ENCODE peak calls at places on chromosomes 1 and 21, in five cellular contexts. S is uterus, Z is colonic mucosa, U is stomach, T is left lung. I is an unnamed sample.

GRCh38 chr1:222606757-222607156 is 11.1 kb upstream of the MIA3 start:
- DNase-seq in S (no peak), Z (no peak), U (no peak), T (no peak), I (no peak)

GRCh38 chr1:45299981-45300668 is 26.6 kb upstream of the HPDL start:
- DNase-seq in S (peak; percentile 58), Z (peak; percentile 33), U (peak; percentile 43), T (no peak), I (no peak)

GRCh38 chr1:87814573-87814972 is 485.9 kb downstream of the LMO4 start:
- DNase-seq in S (no peak), Z (no peak), U (no peak), T (no peak), I (no peak)

GRCh38 chr1:170864784-170865538 is 70.4 kb upstream of the MROH9 start:
- DNase-seq in S (no peak), Z (no peak), U (no peak), T (no peak), I (no peak)

GRCh38 chr1:229024528-229025119 is 246.3 kb upstream of the RAB4A start:
- DNase-seq in S (peak; percentile 66), Z (peak; percentile 26), U (peak; percentile 56), T (peak; percentile 82), I (peak; percentile 33)

GRCh38 chr1:231776006-231776707 is 149.6 kb downstream of the DISC1 start:
- DNase-seq in S (no peak), Z (no peak), U (no peak), T (no peak), I (no peak)

GRCh38 chr1:96492236-96492635 is 229.3 kb upstream of the PTBP2 start:
- DNase-seq in S (no peak), Z (no peak), U (no peak), T (no peak), I (no peak)

GRCh38 chr1:201766117-201766863 is 62.7 kb upstream of the IPO9 start:
- DNase-seq in S (peak; percentile 77), Z (no peak), U (no peak), T (no peak), I (peak; percentile 30)

GRCh38 chr1:240194120-240194519 is 102.4 kb downstream of the FMN2 start:
- DNase-seq in S (peak; percentile 72), Z (no peak), U (no peak), T (no peak), I (no peak)

GRCh38 chr1:30047576-30047975 is 675.8 kb downstream of the MATN1 start:
- DNase-seq in S (no peak), Z (no peak), U (peak; percentile 3), T (no peak), I (no peak)

GRCh38 chr1:109928591-109929111 is 18.0 kb downstream of the CSF1 start:
- DNase-seq in S (peak; percentile 75), Z (peak; percentile 23), U (peak; percentile 58), T (no peak), I (peak; percentile 77)

GRCh38 chr1:25355841-25356395 is 17.8 kb downstream of the TMEM50A start:
- DNase-seq in S (no peak), Z (no peak), U (no peak), T (no peak), I (no peak)

GRCh38 chr1:234864116-234864515 is 254.1 kb upstream of the IRF2BP2 start:
- DNase-seq in S (no peak), Z (no peak), U (no peak), T (peak; percentile 15), I (no peak)

GRCh38 chr1:22143065-22143514 is at the start of gene WNT4:
- DNase-seq in S (no peak), Z (no peak), U (peak; percentile 61), T (peak; percentile 46), I (no peak)

DNA sequence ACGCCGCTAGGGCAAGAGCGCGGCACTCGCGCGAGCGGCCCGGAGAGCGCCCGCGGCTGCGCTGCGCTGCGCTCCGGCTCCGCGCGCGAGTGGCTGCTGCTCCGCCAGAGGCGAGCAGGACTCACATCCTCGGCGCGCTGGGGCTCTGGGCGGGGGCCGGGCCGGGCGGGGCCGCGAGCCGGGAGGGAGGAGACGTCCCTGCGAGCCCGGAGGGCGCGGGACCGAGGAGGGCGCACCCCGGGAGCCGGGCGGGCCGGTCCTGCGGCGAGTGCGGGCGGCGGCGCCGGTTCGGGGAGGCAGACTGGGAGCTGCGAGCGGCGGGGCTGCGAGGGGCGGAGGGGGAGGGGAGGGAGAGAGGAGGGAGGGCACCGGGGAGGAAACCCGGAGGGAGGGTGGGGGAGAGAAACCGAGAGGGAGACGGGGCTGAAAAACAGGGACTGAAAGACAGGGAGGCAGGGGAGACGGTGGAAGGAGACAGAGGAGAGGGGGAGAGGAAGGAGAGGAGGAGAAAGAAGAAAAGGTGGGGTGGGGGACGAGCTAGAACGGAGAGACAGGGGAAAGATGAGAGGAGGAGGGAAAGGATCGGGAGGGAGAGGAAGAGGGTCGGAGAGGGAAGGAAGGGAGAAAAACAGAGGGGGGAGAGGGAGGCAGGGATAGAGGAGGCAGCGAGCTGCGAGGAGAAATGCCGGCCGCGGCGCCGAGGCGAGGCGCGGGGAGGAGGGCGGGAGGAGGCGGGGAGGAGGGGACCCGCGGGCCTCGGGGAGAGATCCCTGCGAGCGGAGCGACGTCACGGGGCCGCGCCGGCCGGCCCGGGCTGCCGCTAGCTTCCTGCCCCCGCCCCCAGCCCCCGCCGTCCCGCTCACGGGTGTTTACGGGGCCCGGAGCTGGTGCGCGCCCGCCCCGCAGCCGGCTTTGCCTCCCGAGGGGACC is at the start of gene CAMK2N1:
- DNase-seq in S (peak; percentile 75), Z (peak; percentile 82), U (peak; percentile 64), T (peak; percentile 40), I (peak; percentile 83)
- H3K27ac ChIP-seq in S (peak within 1 kb of the TSS; percentile 89), Z (peak within 1 kb of the TSS; percentile 92), U (peak within 1 kb of the TSS; percentile 76), T (peak within 1 kb of the TSS; percentile 26), I (peak within 1 kb of the TSS; percentile 87)

GRCh38 chr1:98991127-98992003 is 13.3 kb downstream of the PLPPR5 start:
- DNase-seq in S (no peak), Z (no peak), U (no peak), T (no peak), I (no peak)
- TF ChIP-seq CTCF in S (no peak), Z (peak; percentile 14), U (no peak), T (no peak), I (no peak)

GRCh38 chr21:45006536-45007079 is 66.8 kb downstream of the SLX9 start:
- DNase-seq in S (no peak), Z (no peak), U (no peak), T (no peak), I (no peak)
- H3K27ac ChIP-seq in S (no peak overlapping the region), Z (no peak overlapping the region), U (no peak overlapping the region), T (no peak overlapping the region), I (no peak overlapping the region)

GRCh38 chr1:37556712-37557196 is at the start of gene DNALI1:
- DNase-seq in S (peak; percentile 89), Z (peak; percentile 85), U (peak; percentile 93), T (peak; percentile 88), I (peak; percentile 82)
- TF ChIP-seq CTCF in S (no peak), Z (no peak), U (no peak), T (no peak), I (no peak)

GRCh38 chr1:203450016-203450415 is 25.6 kb upstream of the PRELP start:
- DNase-seq in S (no peak), Z (no peak), U (no peak), T (no peak), I (no peak)

GRCh38 chr1:203453016-203453415 is 22.6 kb upstream of the PRELP start:
- DNase-seq in S (no peak), Z (no peak), U (no peak), T (no peak), I (no peak)

GRCh38 chr1:203451849-203452784 is 23.5 kb upstream of the PRELP start:
- DNase-seq in S (no peak), Z (no peak), U (no peak), T (no peak), I (no peak)

GRCh38 chr1:203448521-203449061 is 27.0 kb upstream of the PRELP start:
- DNase-seq in S (peak; percentile 69), Z (no peak), U (no peak), T (no peak), I (peak; percentile 37)

DNA sequence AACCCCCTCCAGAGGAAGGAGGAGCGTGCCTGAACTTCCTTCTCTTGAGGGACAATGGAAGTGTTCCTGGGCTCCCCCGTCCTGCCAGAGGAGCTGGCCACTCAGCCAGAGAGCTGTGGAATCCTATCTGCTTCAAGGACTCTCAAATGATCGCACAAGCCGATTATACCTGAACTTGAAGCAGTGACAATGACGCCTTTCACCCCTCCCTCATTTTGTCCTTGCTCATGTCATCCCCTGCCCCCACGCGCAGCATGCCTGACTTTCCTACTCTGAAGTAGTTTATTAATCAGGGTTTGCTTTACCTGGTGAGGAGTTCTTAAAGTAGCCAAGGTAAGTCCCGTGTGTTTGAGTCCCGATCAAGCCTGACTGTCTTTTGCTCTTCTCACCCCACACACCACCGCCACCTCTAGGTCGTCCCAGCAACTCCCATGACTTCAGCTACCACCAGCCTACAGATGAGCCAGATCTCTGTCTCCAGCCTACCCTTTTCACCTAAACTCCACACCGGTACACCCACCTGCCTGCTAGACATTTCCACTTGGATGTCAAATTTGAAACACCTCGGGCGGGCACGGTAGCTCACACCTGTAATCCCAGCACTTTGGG is 25.0 kb upstream of the PRELP start:
- DNase-seq in S (no peak), Z (no peak), U (no peak), T (no peak), I (no peak)
- H3K27ac ChIP-seq in S (peak overlapping the region; percentile 84), Z (no peak overlapping the region), U (no peak overlapping the region), T (no peak overlapping the region), I (no peak overlapping the region)

GRCh38 chr21:45557611-45558043 is 15.4 kb upstream of the SLC19A1 start:
- DNase-seq in S (no peak), Z (no peak), U (no peak), T (peak; percentile 31), I (no peak)

GRCh38 chr21:45555251-45555556 is 13.0 kb upstream of the SLC19A1 start:
- DNase-seq in S (no peak), Z (no peak), U (no peak), T (no peak), I (no peak)

GRCh38 chr21:45556645-45557601 is 14.7 kb upstream of the SLC19A1 start:
- DNase-seq in S (no peak), Z (no peak), U (no peak), T (peak; percentile 32), I (peak; percentile 14)

GRCh38 chr21:45555557-45556301 is 13.5 kb upstream of the SLC19A1 start:
- DNase-seq in S (peak; percentile 82), Z (peak; percentile 84), U (peak; percentile 89), T (peak; percentile 90), I (peak; percentile 73)

DNA sequence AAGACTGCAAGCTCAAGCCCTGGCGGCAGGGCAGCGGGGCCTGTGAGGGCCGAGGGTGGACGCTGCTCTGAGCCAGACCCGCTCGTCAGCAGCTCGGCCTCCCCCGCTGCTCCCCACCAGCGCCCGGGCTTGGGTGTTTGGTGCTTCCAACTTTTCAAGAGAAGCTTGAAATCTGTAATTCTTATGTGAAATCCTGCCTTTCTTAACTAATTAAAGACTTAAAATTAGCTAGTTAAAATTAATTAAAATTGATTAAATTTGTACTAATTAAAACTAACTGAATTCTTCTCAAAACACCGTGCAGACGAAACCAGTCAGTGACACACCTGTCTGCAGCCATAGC is 14.0 kb upstream of the SLC19A1 start:
- DNase-seq in S (no peak), Z (no peak), U (no peak), T (no peak), I (no peak)
- TF ChIP-seq CTCF in S (no peak), Z (no peak), U (no peak), T (peak; percentile 28), I (no peak)